ENCODE peak calls at places on chromosome 15, in four cellular contexts. Z is psoas muscle; W is stimulated activated naive B cell treated with anti-CD40 and anti-IgM and Interleukin-4, amounts not matched to agents 10 μg/mL and 1 μg/mL and 100 μg/mL, for 72 hours; Q is OCI-M1. H is an unnamed sample.
A peak's percentile ranks its signal among the peaks of the same experiment; 100 is the strongest.

GRCh38 chr15:28904541-28905303 is 18.9 kb downstream of the APBA2 start:
- DNase-seq in Q (peak; percentile 83), Z (no peak), W (no peak), H (no peak)

GRCh38 chr15:23648920-23649515 is 1.4 kb upstream of the MAGEL2 start:
- DNase-seq in Z (no peak), Q (peak; percentile 27), W (no peak), H (no peak)

GRCh38 chr15:37095993-37096877 is 4.1 kb downstream of the MEIS2 start:
- DNase-seq in Z (no peak), W (no peak), Q (no peak), H (no peak)

GRCh38 chr15:63288342-63288741 is 10.9 kb downstream of the APH1B start:
- DNase-seq in Q (peak; percentile 53), W (no peak), Z (no peak), H (no peak)

GRCh38 chr15:63945005-63945788 is 101.1 kb downstream of the DAPK2 start:
- DNase-seq in Q (peak; percentile 88), W (peak; percentile 33), Z (peak; percentile 70), H (peak; percentile 86)

GRCh38 chr15:65712415-65712814 is 79.7 kb downstream of the DENND4A start:
- DNase-seq in W (no peak), Q (no peak), Z (no peak), H (no peak)

GRCh38 chr15:31366169-31366734 is 39.6 kb downstream of the KLF13 start:
- DNase-seq in Q (no peak), Z (peak; percentile 40), W (no peak), H (no peak)

GRCh38 chr15:81901323-81901722 is 144.5 kb downstream of the MEX3B start:
- DNase-seq in Z (no peak), W (no peak), Q (no peak), H (no peak)

GRCh38 chr15:92184679-92185230 is 208.9 kb upstream of the ST8SIA2 start:
- DNase-seq in Z (no peak), W (no peak), Q (peak; percentile 16), H (no peak)

GRCh38 chr15:43974852-43975251 is 148.1 kb downstream of the WDR76 start:
- DNase-seq in Z (no peak), Q (no peak), W (no peak), H (no peak)

GRCh38 chr15:38084289-38084688 is 149.8 kb downstream of the TMCO5A start:
- DNase-seq in W (peak; percentile 18), Z (no peak), Q (peak; percentile 15), H (no peak)

GRCh38 chr15:57097246-57097645 is 178.8 kb downstream of the TCF12 start:
- DNase-seq in W (no peak), Q (no peak), Z (no peak), H (no peak)

GRCh38 chr15:60798821-60799220 is 319.9 kb upstream of the ICE2 start:
- DNase-seq in Z (no peak), Q (no peak), W (no peak), H (no peak)

GRCh38 chr15:87268675-87269074 is 987.9 kb downstream of the NTRK3 start:
- DNase-seq in Z (no peak), Q (no peak), W (no peak), H (no peak)